ENCODE peak calls at places on chromosomes 12 and 14, in five cellular contexts. Z, W, R, G and C are unnamed samples.
A peak's percentile ranks its signal among the peaks of the same experiment; 100 is the strongest.

GRCh38 chr12:26056335-26056734 is 68.5 kb downstream of the BHLHE41 start:
- DNase-seq in Z (no peak), R (no peak), W (no peak), G (no peak), C (no peak)

GRCh38 chr14:70890842-70891442 is 16.3 kb upstream of the PCNX1 start:
- DNase-seq in R (no peak), W (no peak), Z (no peak), G (no peak), C (no peak)

GRCh38 chr12:58086930-58087329 is 145.6 kb downstream of the ATP23 start:
- DNase-seq in W (peak; percentile 28), Z (no peak), R (no peak), G (no peak), C (no peak)

GRCh38 chr12:3698218-3698974 is 54.5 kb downstream of the CRACR2A start:
- DNase-seq in W (peak; percentile 48), Z (no peak), R (no peak), G (no peak), C (no peak)

GRCh38 chr12:30896461-30896860 is 30.1 kb upstream of the TSPAN11 start:
- DNase-seq in R (no peak), G (no peak), Z (no peak), W (no peak), C (no peak)

GRCh38 chr14:68563256-68564131 is 229.4 kb downstream of the ZFP36L1 start:
- DNase-seq in R (no peak), W (no peak), Z (peak; percentile 78), G (no peak), C (no peak)

GRCh38 chr14:76584271-76584702 is 177.0 kb upstream of the VASH1 start:
- DNase-seq in R (no peak), W (no peak), G (no peak), Z (peak; percentile 44), C (no peak)

GRCh38 chr14:64112859-64113258 is 181.3 kb downstream of the ESR2 start:
- DNase-seq in G (no peak), R (no peak), Z (no peak), W (no peak), C (no peak)

GRCh38 chr14:41482861-41483260 is 123.8 kb upstream of the LRFN5 start:
- DNase-seq in G (no peak), R (no peak), W (no peak), Z (no peak), C (no peak)

GRCh38 chr14:102058931-102059330 is 27.9 kb downstream of the HSP90AA1 start:
- DNase-seq in G (no peak), W (no peak), Z (no peak), R (no peak), C (no peak)

GRCh38 chr14:79306546-79306945 is 904.8 kb downstream of the DIO2 start:
- DNase-seq in R (no peak), Z (no peak), G (no peak), W (no peak), C (no peak)

GRCh38 chr14:77406718-77407117 is 16.6 kb downstream of the NOXRED1 start:
- DNase-seq in G (no peak), W (no peak), Z (no peak), R (no peak), C (no peak)

GRCh38 chr12:113407931-113408585 is 4.4 kb upstream of the SDS start:
- DNase-seq in Z (no peak), G (no peak), R (no peak), W (no peak), C (no peak)

GRCh38 chr14:23641915-23642588 is 5.9 kb downstream of the DHRS2 start:
- DNase-seq in W (no peak), Z (no peak), R (no peak), G (no peak), C (no peak)

GRCh38 chr14:19902409-19902808 is 18.0 kb upstream of the OR4K5 start:
- DNase-seq in G (no peak), W (no peak), R (no peak), Z (no peak), C (no peak)

GRCh38 chr12:60059180-60059579 is 463.4 kb downstream of the SLC16A7 start:
- DNase-seq in R (no peak), W (no peak), Z (no peak), G (no peak), C (no peak)

GRCh38 chr12:530308-530707 is 70.6 kb downstream of the B4GALNT3 start:
- DNase-seq in Z (no peak), R (no peak), G (no peak), W (no peak), C (no peak)

GRCh38 chr12:29149691-29150382 is 759 bp downstream of the FAR2 start:
- DNase-seq in Z (peak; percentile 51), W (peak; percentile 14), G (no peak), R (no peak), C (peak; percentile 65)

GRCh38 chr12:49359671-49360070 is 7.6 kb upstream of the SPATS2 start:
- DNase-seq in R (no peak), W (no peak), Z (no peak), G (no peak), C (no peak)

GRCh38 chr12:49364989-49365388 is 2.3 kb upstream of the SPATS2 start:
- DNase-seq in R (no peak), G (no peak), W (no peak), Z (no peak), C (no peak)

GRCh38 chr12:49358548-49359141 is 8.6 kb upstream of the SPATS2 start:
- DNase-seq in G (peak; percentile 37), R (no peak), W (peak; percentile 87), Z (no peak), C (no peak)

GRCh38 chr12:49365542-49365941 is 1.7 kb upstream of the SPATS2 start:
- DNase-seq in R (no peak), Z (no peak), W (no peak), G (no peak), C (no peak)

GRCh38 chr12:49362077-49362476 is 5.2 kb upstream of the SPATS2 start:
- DNase-seq in G (no peak), W (no peak), Z (no peak), R (no peak), C (no peak)
- H3K27ac ChIP-seq in G (no peak overlapping the region), W (no peak overlapping the region), Z (no peak overlapping the region), R (no peak overlapping the region), C (no peak overlapping the region)

GRCh38 chr12:14946162-14946561 is 7.8 kb upstream of the ERP27 start:
- DNase-seq in W (no peak), Z (no peak), G (no peak), R (no peak), C (no peak)

GRCh38 chr12:14948672-14949071 is 10.3 kb upstream of the ERP27 start:
- DNase-seq in G (peak; percentile 47), R (no peak), Z (no peak), W (no peak), C (no peak)

GRCh38 chr12:14950421-14950820 is 11.0 kb downstream of the ARHGDIB start:
- DNase-seq in Z (no peak), R (no peak), G (no peak), W (peak; percentile 9), C (no peak)

GRCh38 chr12:14949631-14950030 is 11.3 kb upstream of the ERP27 start:
- DNase-seq in W (no peak), Z (no peak), R (no peak), G (no peak), C (no peak)

DNA sequence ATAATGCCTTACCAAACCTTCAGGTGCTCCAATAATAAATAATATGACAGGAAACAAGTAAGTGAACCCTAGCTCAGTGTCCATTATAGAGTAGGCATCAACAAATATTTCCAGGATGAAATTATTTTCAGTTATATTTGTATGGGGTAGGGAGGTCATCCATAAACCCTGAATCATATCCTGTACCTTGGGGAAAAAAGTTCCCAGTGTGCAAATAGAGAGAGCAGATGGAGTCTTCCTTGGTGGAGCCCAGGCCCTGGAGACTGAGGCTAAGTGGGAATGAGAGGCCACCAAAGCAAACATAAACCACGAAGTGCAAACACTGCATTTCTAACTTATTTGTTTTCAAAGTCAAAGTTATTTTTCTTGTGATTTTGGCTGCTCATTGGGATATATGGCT is 8.5 kb upstream of the ERP27 start:
- DNase-seq in G (no peak), R (no peak), Z (no peak), W (no peak), C (no peak)
- H3K27ac ChIP-seq in G (peak overlapping the region; percentile 90), R (no peak overlapping the region), Z (no peak overlapping the region), W (no peak overlapping the region), C (no peak overlapping the region)

GRCh38 chr12:68397566-68398158 is 65.5 kb upstream of the MDM1 start:
- DNase-seq in R (no peak), G (no peak), W (no peak), Z (no peak), C (no peak)

GRCh38 chr12:68391905-68392304 is 59.7 kb upstream of the MDM1 start:
- DNase-seq in G (no peak), W (no peak), R (no peak), Z (no peak), C (no peak)

GRCh38 chr12:68392376-68392775 is 60.2 kb upstream of the MDM1 start:
- DNase-seq in Z (no peak), W (no peak), G (no peak), R (no peak), C (no peak)

DNA sequence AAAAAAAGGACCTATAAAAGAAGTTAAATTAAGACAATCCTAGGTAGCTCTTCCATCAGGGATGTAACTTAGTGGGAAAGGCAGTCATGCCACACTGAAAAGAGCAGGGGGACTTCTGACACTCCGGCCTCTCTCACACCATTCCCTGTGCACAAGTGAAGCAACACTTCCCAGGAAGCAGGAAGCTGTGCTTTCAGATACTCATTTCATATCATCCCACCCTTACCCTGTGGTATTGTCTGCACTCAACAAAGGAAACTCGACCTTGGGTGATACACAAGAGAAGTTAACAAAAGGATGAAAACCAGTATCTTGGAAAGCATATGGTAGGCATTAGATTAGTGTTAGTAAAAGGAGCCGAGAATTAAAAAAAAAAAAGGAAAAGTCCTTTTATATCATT is 61.2 kb upstream of the MDM1 start:
- DNase-seq in G (no peak), W (no peak), Z (no peak), R (no peak), C (no peak)
- H3K27ac ChIP-seq in G (no peak overlapping the region), W (no peak overlapping the region), Z (no peak overlapping the region), R (no peak overlapping the region), C (no peak overlapping the region)

DNA sequence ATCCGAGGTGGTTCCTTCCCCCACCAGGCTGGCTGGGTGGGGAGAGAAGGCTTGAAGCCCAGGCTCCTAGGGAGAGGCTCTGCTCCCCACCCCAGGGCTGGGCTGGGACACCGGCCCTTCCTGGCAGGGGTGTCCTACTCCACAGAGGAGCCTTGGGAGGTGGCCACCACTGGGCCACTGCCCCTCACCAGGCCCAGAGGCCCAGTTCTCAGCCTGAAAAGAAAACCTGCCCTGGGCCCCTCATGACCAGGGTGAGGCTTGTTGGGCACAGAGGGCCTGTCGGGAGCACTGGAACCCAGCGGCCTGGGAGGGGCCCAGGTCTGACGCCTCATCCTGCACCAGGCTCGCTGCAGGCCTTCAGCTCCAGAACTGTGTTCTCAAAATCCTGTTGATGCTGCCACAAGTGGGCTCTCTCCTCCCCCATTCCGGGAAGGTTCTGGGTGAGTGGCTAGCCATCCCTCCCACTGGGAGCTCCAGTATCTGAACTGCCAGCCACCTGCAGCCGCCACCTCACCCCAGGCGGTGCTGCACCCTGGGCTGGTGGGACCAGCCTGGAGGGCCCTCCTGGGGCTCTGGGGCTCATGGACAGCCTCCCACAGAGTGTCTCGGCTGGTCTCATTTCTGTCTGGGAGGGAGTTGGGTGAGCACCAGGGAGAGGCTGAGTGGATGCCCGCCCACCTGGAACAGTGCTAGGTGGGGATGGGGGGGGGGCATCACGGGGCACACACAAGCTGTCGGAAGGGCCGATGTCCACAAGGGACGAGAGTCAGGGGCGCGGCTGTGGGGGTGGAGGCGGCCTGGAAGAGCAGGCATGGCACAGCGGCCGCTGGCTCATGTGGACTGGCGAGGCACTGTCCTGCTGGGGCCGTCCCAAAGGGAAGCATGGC is 11.8 kb downstream of the BAG5 start:
- DNase-seq in W (no peak), G (no peak), R (no peak), Z (peak; percentile 88), C (no peak)
- H3K27ac ChIP-seq in W (no peak overlapping the region), G (no peak overlapping the region), R (peak overlapping the region; percentile 96), Z (peak overlapping the region; percentile 97), C (peak overlapping the region; percentile 98)

GRCh38 chr12:127558363-127558762 is 708.6 kb upstream of the TMEM132C start:
- DNase-seq in W (no peak), Z (no peak), R (no peak), G (no peak), C (no peak)
- H3K27ac ChIP-seq in W (no peak overlapping the region), Z (no peak overlapping the region), R (no peak overlapping the region), G (no peak overlapping the region), C (no peak overlapping the region)